ENCODE peak calls at places on chromosomes 6 and 20, in nine cellular contexts. O, T, K, G, L, S, A, P and D are unnamed samples.

GRCh38 chr6:169528755-169529154 is 173.1 kb downstream of the WDR27 start:
- DNase-seq in A (no peak), G (no peak), K (no peak), S (no peak), L (no peak), O (no peak), P (no peak), T (no peak), D (no peak)

GRCh38 chr6:96888745-96889144 is 8.9 kb downstream of the NDUFAF4 start:
- DNase-seq in K (no peak), T (no peak), O (no peak), G (no peak), P (no peak), A (no peak), S (no peak), L (no peak), D (no peak)

GRCh38 chr6:89042664-89043063 is 37.9 kb upstream of the PNRC1 start:
- DNase-seq in L (no peak), K (no peak), A (no peak), T (no peak), G (no peak), O (no peak), P (no peak), S (no peak), D (no peak)

GRCh38 chr20:19889011-19889953 is 127.9 kb upstream of the NAA20 start:
- DNase-seq in L (no peak), T (peak), G (no peak), P (no peak), A (no peak), O (no peak), S (no peak), K (no peak), D (no peak)

GRCh38 chr6:144408151-144408550 is 123.0 kb downstream of the UTRN start:
- DNase-seq in A (no peak), S (no peak), K (no peak), P (no peak), L (no peak), O (no peak), T (peak), G (no peak), D (no peak)

GRCh38 chr20:25318471-25319240 is 70.8 kb downstream of the PYGB start:
- DNase-seq in G (peak), S (no peak), P (peak), K (no peak), T (no peak), L (no peak), A (no peak), O (no peak), D (no peak)

GRCh38 chr6:166640342-166641043 is 13.4 kb upstream of the RPS6KA2 start:
- DNase-seq in P (no peak), A (no peak), S (no peak), T (peak), K (no peak), L (no peak), O (no peak), G (no peak), D (no peak)

GRCh38 chr20:19820520-19821211 is 62.6 kb downstream of the RIN2 start:
- DNase-seq in L (no peak), A (no peak), O (no peak), T (no peak), K (no peak), G (no peak), P (no peak), S (no peak), D (no peak)

GRCh38 chr6:154370545-154370944 is 13.9 kb upstream of the IPCEF1 start:
- DNase-seq in O (peak), K (peak), S (no peak), L (no peak), T (peak), P (peak), A (no peak), G (no peak), D (peak)

GRCh38 chr6:31741815-31742214 is 2.0 kb downstream of the MSH5 start:
- DNase-seq in P (no peak), S (no peak), K (no peak), T (no peak), O (no peak), G (no peak), A (no peak), L (no peak), D (no peak)

GRCh38 chr20:577167-577791 is 32.8 kb downstream of the TCF15 start:
- DNase-seq in L (peak), A (peak), K (no peak), S (no peak), P (peak), T (peak), O (peak), G (no peak), D (peak)

GRCh38 chr6:118562959-118563358 is 14.9 kb downstream of the PLN start:
- DNase-seq in O (no peak), A (no peak), L (no peak), S (no peak), P (no peak), T (no peak), G (no peak), K (no peak), D (no peak)

DNA sequence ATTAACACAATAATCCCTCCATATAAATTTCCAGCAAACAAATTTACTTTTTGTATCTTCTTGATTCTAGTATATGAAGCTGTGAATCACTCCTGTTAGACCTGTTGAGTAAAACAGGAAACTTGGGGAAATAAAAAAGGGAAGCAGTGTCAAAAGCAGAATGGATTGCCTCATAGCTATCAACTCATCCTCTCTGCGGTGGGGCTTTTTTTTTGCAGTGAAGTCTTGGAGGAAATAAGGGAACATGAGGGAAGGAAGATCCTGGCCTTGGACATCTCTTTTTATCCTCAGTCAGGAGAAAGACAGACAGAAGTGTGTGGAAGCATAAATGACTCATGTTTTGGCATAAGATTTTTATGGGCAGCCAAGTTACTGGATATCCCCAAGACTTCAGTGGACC is 332.5 kb downstream of the TFAP2A start:
- DNase-seq in T (no peak), O (no peak), P (peak), K (no peak), L (no peak), S (no peak), G (no peak), A (no peak), D (no peak)
- TF ChIP-seq REST in T (no peak), O (no peak), P (no peak), K (no peak), L (no peak), S (no peak), G (no peak), A (no peak), D (no peak)

GRCh38 chr20:35237486-35237885 is 11.0 kb downstream of the MMP24 start:
- DNase-seq in S (no peak), L (no peak), O (no peak), K (no peak), P (no peak), A (no peak), G (no peak), T (no peak), D (no peak)
- TF ChIP-seq REST in S (no peak), L (no peak), O (no peak), K (no peak), P (no peak), A (no peak), G (no peak), T (no peak), D (no peak)

DNA sequence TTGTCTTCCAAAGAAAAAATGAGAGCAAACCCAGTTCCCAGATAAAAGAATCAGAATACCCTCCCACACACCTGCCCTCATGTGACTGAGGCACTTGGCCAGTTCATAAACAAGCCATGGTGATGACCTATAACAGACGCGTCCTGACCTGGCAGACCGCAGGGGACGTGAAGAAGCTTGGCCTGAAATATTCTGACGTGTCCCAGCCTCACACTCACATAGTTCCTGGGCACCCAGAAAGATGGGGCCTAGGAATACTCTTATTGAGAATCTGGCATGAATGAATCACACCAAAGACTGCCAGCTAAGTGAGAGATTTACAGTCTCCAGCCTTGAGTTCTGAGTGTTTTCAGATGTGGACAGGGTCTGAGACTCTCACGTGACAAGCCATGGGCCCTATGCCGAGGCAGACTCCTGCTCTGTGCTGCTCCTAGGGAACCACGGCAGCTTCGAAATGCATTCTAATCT is 17.2 kb upstream of the MAP3K4 start:
- DNase-seq in L (no peak), K (no peak), A (no peak), T (no peak), G (no peak), P (no peak), O (no peak), S (no peak), D (no peak)
- TF ChIP-seq REST in L (no peak), K (no peak), A (no peak), T (no peak), G (no peak), P (no peak), O (no peak), S (no peak), D (no peak)

GRCh38 chr6:90087103-90087833 is 193.0 kb downstream of the GJA10 start:
- DNase-seq in T (no peak), A (no peak), L (no peak), K (no peak), S (no peak), G (no peak), O (no peak), P (no peak), D (no peak)
- TF ChIP-seq REST in T (no peak), A (no peak), L (no peak), K (no peak), S (no peak), G (no peak), O (no peak), P (no peak), D (no peak)

GRCh38 chr6:54846857-54847721 is 518 bp downstream of the FAM83B start:
- DNase-seq in L (no peak), G (no peak), A (no peak), T (peak), S (no peak), O (no peak), K (no peak), P (no peak), D (no peak)

GRCh38 chr6:54850061-54850460 is 3.5 kb downstream of the FAM83B start:
- DNase-seq in L (no peak), K (no peak), T (no peak), G (no peak), S (no peak), A (no peak), P (no peak), O (no peak), D (no peak)

GRCh38 chr6:54847799-54848597 is 1.4 kb downstream of the FAM83B start:
- DNase-seq in A (no peak), P (no peak), O (peak), T (peak), L (no peak), S (peak), G (no peak), K (no peak), D (no peak)

GRCh38 chr6:54846243-54846856 is at the start of gene FAM83B:
- DNase-seq in T (peak), A (no peak), K (no peak), P (no peak), G (no peak), L (no peak), S (no peak), O (peak), D (no peak)
- TF ChIP-seq REST in T (no peak), A (no peak), K (no peak), P (no peak), G (no peak), L (no peak), S (no peak), O (no peak), D (no peak)

GRCh38 chr6:10084276-10084993 is 330.4 kb downstream of the TFAP2A start:
- DNase-seq in P (peak), G (no peak), K (no peak), O (no peak), S (no peak), L (peak), A (no peak), T (no peak), D (no peak)
- TF ChIP-seq REST in P (no peak), G (no peak), K (no peak), O (no peak), S (no peak), L (no peak), A (no peak), T (no peak), D (no peak)